ENCODE peak calls at places on chromosome 19, in six cellular contexts. M, U, S, P, A and L are unnamed samples.
A peak's percentile ranks its signal among the peaks of the same experiment; 100 is the strongest.

GRCh38 chr19:50624949-50625600 is 14.6 kb downstream of the SYT3 start:
- DNase-seq in M (no peak), U (no peak), S (no peak), P (no peak), A (no peak), L (no peak)

GRCh38 chr19:49739098-49739497 is 24.0 kb downstream of the TSKS start:
- DNase-seq in M (no peak), U (no peak), S (no peak), P (no peak), A (no peak), L (no peak)

GRCh38 chr19:15316498-15316897 is 15.8 kb downstream of the BRD4 start:
- DNase-seq in M (no peak), U (peak; percentile 78), S (no peak), P (no peak), A (peak; percentile 80), L (no peak)

GRCh38 chr19:2040647-2041435 is 10.2 kb downstream of the MKNK2 start:
- DNase-seq in M (no peak), U (no peak), S (no peak), P (no peak), A (no peak), L (no peak)

GRCh38 chr19:30781047-30781446 is 408.9 kb downstream of the ZNF536 start:
- DNase-seq in M (no peak), U (no peak), S (no peak), P (no peak), A (no peak), L (no peak)

GRCh38 chr19:1173160-1173844 is 766 bp downstream of the SBNO2 start:
- DNase-seq in M (peak; percentile 53), U (peak; percentile 27), S (no peak), P (peak; percentile 42), A (no peak), L (peak; percentile 45)

GRCh38 chr19:42402376-42403116 is 12.4 kb upstream of the CNFN start:
- DNase-seq in M (no peak), U (no peak), S (no peak), P (no peak), A (no peak), L (no peak)

GRCh38 chr19:17357724-17358123 is 19.4 kb downstream of the PLVAP start:
- DNase-seq in M (no peak), U (no peak), S (no peak), P (no peak), A (no peak), L (no peak)

GRCh38 chr19:10797541-10798256 is 38.3 kb downstream of the TMED1 start:
- DNase-seq in M (no peak), U (peak; percentile 28), S (no peak), P (no peak), A (no peak), L (no peak)